ENCODE peak calls at places on chromosomes 12 and 14, in ten cellular contexts. W is HCT116, S is RWPE2, X is GM12865, O is bronchial epithelial cell, L is Panc1, G is breast epithelium, I is fibroblast of the aortic adventitia, T is uterus, N is AG04450. J is an unnamed sample.

GRCh38 chr12:120361506-120362208 is 7.3 kb downstream of the MSI1 start:
- DNase-seq in X (peak), S (no peak), I (peak), T (peak), W (no peak), N (peak), L (no peak), G (no peak), O (peak), J (no peak)

GRCh38 chr14:64502476-64503183 is 1.0 kb downstream of the ZBTB25 start:
- DNase-seq in W (no peak), X (peak), G (peak), N (no peak), T (no peak), L (no peak), S (no peak), I (peak), O (peak), J (no peak)

GRCh38 chr12:77734489-77734888 is 96.2 kb upstream of the NAV3 start:
- DNase-seq in N (no peak), L (no peak), O (no peak), G (no peak), T (peak), W (no peak), S (no peak), X (no peak), I (peak), J (no peak)

GRCh38 chr12:94872671-94873367 is 130.7 kb downstream of the NDUFA12 start:
- DNase-seq in N (no peak), O (no peak), W (no peak), I (no peak), X (peak), S (no peak), G (no peak), L (no peak), T (peak), J (no peak)

GRCh38 chr12:89707992-89708792 is 446 bp downstream of the ATP2B1 start:
- DNase-seq in L (no peak), T (peak), I (no peak), G (peak), W (no peak), X (peak), S (peak), N (no peak), O (no peak), J (no peak)

GRCh38 chr14:60646202-60646886 is 2.9 kb downstream of the SIX1 start:
- DNase-seq in S (no peak), O (peak), G (no peak), X (no peak), I (peak), N (no peak), T (no peak), L (no peak), W (no peak), J (no peak)

GRCh38 chr12:1220127-1221092 is 229.4 kb downstream of the ERC1 start:
- DNase-seq in L (no peak), S (no peak), T (no peak), W (no peak), N (no peak), X (no peak), O (peak), I (peak), G (no peak), J (no peak)

GRCh38 chr14:63770187-63770807 is 42.4 kb upstream of the SGPP1 start:
- DNase-seq in G (no peak), O (peak), X (peak), N (peak), T (no peak), W (peak), S (no peak), L (no peak), I (peak), J (no peak)

GRCh38 chr14:94914191-94914590 is 144.3 kb upstream of the GSC start:
- DNase-seq in W (no peak), G (no peak), O (no peak), T (no peak), X (no peak), S (peak), N (no peak), L (no peak), I (no peak), J (no peak)

GRCh38 chr12:47545938-47546609 is 159.8 kb downstream of the RPAP3 start:
- DNase-seq in N (no peak), W (no peak), I (no peak), O (no peak), T (no peak), G (no peak), X (no peak), L (no peak), S (no peak), J (no peak)

GRCh38 chr12:47549258-47549657 is 156.6 kb downstream of the RPAP3 start:
- DNase-seq in W (no peak), L (no peak), O (peak), N (no peak), X (peak), I (no peak), T (no peak), S (no peak), G (no peak), J (no peak)

GRCh38 chr12:47551426-47551851 is 154.4 kb downstream of the RPAP3 start:
- DNase-seq in I (peak), L (no peak), N (no peak), X (no peak), T (peak), S (no peak), G (no peak), W (no peak), O (peak), J (no peak)

DNA sequence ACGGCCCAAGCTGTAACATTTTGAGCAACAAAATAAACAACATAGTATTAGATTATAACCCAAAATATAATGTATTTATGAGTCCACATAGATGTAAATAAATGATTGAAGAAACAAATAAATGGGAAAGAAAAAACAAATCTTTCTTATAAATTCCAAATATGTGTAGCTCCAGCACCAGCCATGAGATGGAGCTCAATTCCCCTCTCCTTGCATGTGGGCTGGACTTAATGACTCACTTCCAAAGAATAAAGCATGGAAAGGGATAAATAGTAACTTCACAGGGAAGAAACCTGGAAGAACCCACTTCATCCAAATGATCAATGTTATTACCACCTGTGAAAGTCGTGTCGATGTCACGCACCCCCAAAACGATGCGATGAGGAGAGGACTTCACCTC is 158.8 kb downstream of the RPAP3 start:
- DNase-seq in X (no peak), I (peak), G (no peak), L (no peak), N (peak), T (no peak), S (no peak), W (no peak), O (peak), J (no peak)
- TF ChIP-seq CTCF in X (no peak), I (peak), G (no peak), L (peak), N (peak), T (no peak), S (peak), W (peak), O (peak), J (no peak)

GRCh38 chr12:8080131-8080530 is 1.9 kb upstream of the NECAP1 start:
- DNase-seq in O (no peak), X (no peak), L (no peak), I (no peak), N (no peak), T (no peak), W (no peak), S (no peak), G (no peak), J (no peak)
- H3K4me3 ChIP-seq in O (no peak), X (no peak), L (no peak), I (no peak), N (no peak), T (no peak), W (no peak), S (no peak), G (no peak), J (no peak)

GRCh38 chr14:59087240-59087639 is 101.2 kb upstream of the DAAM1 start:
- DNase-seq in G (no peak), N (no peak), I (no peak), S (no peak), W (no peak), T (no peak), X (no peak), O (no peak), L (no peak), J (no peak)

GRCh38 chr14:59085207-59085739 is 103.2 kb upstream of the DAAM1 start:
- DNase-seq in T (no peak), I (no peak), G (no peak), L (no peak), N (no peak), X (no peak), O (no peak), W (no peak), S (no peak), J (no peak)

GRCh38 chr14:59086241-59086899 is 102.1 kb upstream of the DAAM1 start:
- DNase-seq in L (no peak), T (no peak), N (peak), O (no peak), W (no peak), X (no peak), I (peak), G (no peak), S (no peak), J (no peak)

DNA sequence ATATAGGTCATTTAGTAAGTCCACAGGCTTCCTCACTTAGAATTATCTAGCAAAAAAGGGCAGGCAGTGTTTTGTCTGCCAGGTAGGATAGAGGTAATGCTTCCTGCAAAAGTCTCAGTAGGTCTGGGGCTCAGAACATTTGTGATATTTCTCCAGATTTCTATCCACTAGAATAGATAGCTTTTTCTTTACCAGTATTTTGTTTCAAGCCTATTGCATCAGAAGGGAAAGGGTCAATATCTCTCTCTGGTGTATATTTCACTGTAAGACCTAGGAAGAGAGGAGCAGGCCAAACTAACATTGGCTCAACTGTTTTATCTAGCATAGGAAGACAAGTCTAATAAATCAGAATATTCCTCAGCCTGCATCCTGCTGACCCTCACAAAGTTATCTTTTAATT is 106.8 kb upstream of the DAAM1 start:
- DNase-seq in G (no peak), S (no peak), T (no peak), O (no peak), N (no peak), W (no peak), L (no peak), X (no peak), I (peak), J (no peak)
- TF ChIP-seq CTCF in G (no peak), S (no peak), T (no peak), O (no peak), N (no peak), W (no peak), L (no peak), X (no peak), I (no peak), J (no peak)

GRCh38 chr12:75764091-75764490 is 252.7 kb upstream of the KRR1 start:
- DNase-seq in T (no peak), O (no peak), L (no peak), G (no peak), W (no peak), N (no peak), X (no peak), S (no peak), I (no peak), J (no peak)

GRCh38 chr12:75759196-75759595 is 247.8 kb upstream of the KRR1 start:
- DNase-seq in O (no peak), I (no peak), S (no peak), G (no peak), T (no peak), W (no peak), N (no peak), X (no peak), L (no peak), J (no peak)

GRCh38 chr12:75756771-75757170 is 245.4 kb upstream of the KRR1 start:
- DNase-seq in N (no peak), X (no peak), T (no peak), O (peak), L (no peak), I (no peak), W (no peak), G (no peak), S (no peak), J (no peak)

GRCh38 chr12:75759842-75760260 is 248.4 kb upstream of the KRR1 start:
- DNase-seq in W (peak), X (no peak), I (peak), S (no peak), G (no peak), L (peak), N (peak), O (peak), T (no peak), J (no peak)

DNA sequence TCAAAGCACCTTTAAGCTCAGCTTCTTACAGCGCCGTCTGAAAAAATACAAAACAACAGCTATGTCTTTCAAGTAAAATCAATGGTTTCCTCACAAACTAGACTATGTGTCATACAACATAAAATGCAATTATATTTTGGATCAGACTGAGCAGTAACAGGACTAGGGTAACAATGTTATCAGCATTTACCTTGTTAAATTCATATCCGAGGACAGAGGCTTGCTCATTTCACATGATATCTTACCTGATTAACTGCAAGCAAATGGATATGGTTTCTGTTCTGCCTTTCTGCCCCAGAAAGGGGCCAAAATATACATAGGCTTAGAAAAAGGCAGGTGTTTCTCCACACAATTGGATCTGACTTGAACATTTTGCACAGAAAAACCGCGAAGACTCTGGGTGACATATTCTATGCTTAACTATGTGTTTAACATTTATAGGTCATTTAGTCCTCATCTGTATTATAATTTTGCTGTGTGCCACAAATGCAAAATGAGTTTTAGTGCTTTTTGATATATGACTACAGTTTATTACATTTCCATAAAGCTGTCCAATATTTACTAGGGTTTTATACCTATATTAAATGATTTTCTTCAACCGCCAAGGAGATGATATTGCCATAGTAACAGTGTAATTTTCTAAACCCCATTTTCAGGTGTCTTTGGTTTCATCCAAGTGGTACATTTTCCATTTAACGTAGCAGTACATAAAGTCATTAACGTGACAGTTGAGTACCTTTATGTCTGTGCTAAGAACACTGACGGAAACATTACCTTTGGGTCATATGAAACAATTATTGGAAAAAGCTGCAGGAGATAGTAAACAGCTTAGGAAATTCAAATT is 249.3 kb upstream of the KRR1 start:
- DNase-seq in O (no peak), I (no peak), X (no peak), S (no peak), N (no peak), T (no peak), L (no peak), G (no peak), W (no peak), J (no peak)
- H3K4me3 ChIP-seq in O (no peak), I (no peak), X (no peak), S (no peak), N (no peak), T (no peak), L (no peak), G (no peak), W (no peak), J (no peak)

J was measured in GM12864.